ENCODE peak calls at places on chromosome 20, in four cellular contexts. U is GM12878, I is pancreas, P is fibroblast of lung. H is an unnamed sample.
A peak's percentile ranks its signal among the peaks of the same experiment; 100 is the strongest.

GRCh38 chr20:47215653-47216397 is 140.7 kb downstream of the ZMYND8 start:
- DNase-seq in U (no peak), I (no peak), P (no peak), H (no peak)

GRCh38 chr20:57030611-57031600 is 235.5 kb downstream of the BMP7 start:
- DNase-seq in P (no peak), I (no peak), U (no peak), H (peak; percentile 83)

GRCh38 chr20:35192071-35192872 is 20.4 kb downstream of the PROCR start:
- DNase-seq in I (no peak), U (no peak), P (no peak), H (no peak)

GRCh38 chr20:63876489-63877036 is 11.5 kb downstream of the TPD52L2 start:
- DNase-seq in U (no peak), I (no peak), P (no peak), H (no peak)

GRCh38 chr20:10603971-10604864 is 69.6 kb downstream of the JAG1 start:
- DNase-seq in I (peak; percentile 29), P (peak; percentile 96), U (no peak), H (no peak)

GRCh38 chr20:20130399-20130798 is 78.1 kb downstream of the CFAP61 start:
- DNase-seq in U (peak; percentile 1), I (no peak), P (peak; percentile 2), H (no peak)

GRCh38 chr20:25040438-25040831 is 17.5 kb downstream of the ACSS1 start:
- DNase-seq in I (peak; percentile 58), U (no peak), P (peak; percentile 72), H (no peak)

GRCh38 chr20:53881362-53881761 is 189.0 kb downstream of the BCAS1 start:
- DNase-seq in U (no peak), I (no peak), P (no peak), H (no peak)

GRCh38 chr20:53827996-53828672 is 234.5 kb upstream of the ZNF217 start:
- DNase-seq in I (no peak), U (no peak), P (peak; percentile 100), H (peak; percentile 98)

GRCh38 chr20:63115651-63116411 is 100.1 kb downstream of the YTHDF1 start:
- DNase-seq in P (no peak), U (no peak), I (no peak), H (no peak)

GRCh38 chr20:59073582-59073981 is 31.0 kb upstream of the PRELID3B start:
- DNase-seq in P (no peak), I (no peak), U (no peak), H (no peak)

GRCh38 chr20:25057234-25058050 is 497 bp downstream of the ACSS1 start:
- DNase-seq in P (peak; percentile 26), U (no peak), I (peak; percentile 81), H (no peak)

GRCh38 chr20:11686900-11687543 is 230.7 kb upstream of the BTBD3 start:
- DNase-seq in U (no peak), I (peak; percentile 22), P (peak; percentile 14), H (no peak)

GRCh38 chr20:57807418-57808265 is 97.8 kb upstream of the PMEPA1 start:
- DNase-seq in U (no peak), P (no peak), I (no peak), H (no peak)

GRCh38 chr20:58144071-58144470 is 84.4 kb downstream of the ANKRD60 start:
- DNase-seq in I (no peak), U (no peak), P (no peak), H (no peak)

GRCh38 chr20:32820000-32820697 is 395 bp downstream of the MAPRE1 start:
- DNase-seq in U (no peak), P (peak; percentile 42), I (peak; percentile 78), H (no peak)

GRCh38 chr20:23634044-23634801 is 3.5 kb downstream of the CST3 start:
- DNase-seq in U (no peak), P (no peak), I (no peak), H (no peak)

GRCh38 chr20:62952373-62953166 is at the start of gene SLC17A9:
- DNase-seq in P (peak; percentile 25), I (peak; percentile 61), U (peak; percentile 37), H (peak; percentile 25)

GRCh38 chr20:3103369-3104032 is 19.0 kb upstream of the AVP start:
- DNase-seq in I (no peak), P (no peak), U (no peak), H (no peak)

GRCh38 chr20:4071177-4071723 is 55.9 kb upstream of the RNF24 start:
- DNase-seq in P (peak; percentile 49), I (no peak), U (no peak), H (no peak)

GRCh38 chr20:1946762-1947534 is 46.9 kb downstream of the PDYN start:
- DNase-seq in I (no peak), P (peak; percentile 17), U (no peak), H (no peak)

GRCh38 chr20:5181955-5182354 is 55.1 kb downstream of the CDS2 start:
- DNase-seq in P (peak; percentile 79), U (no peak), I (no peak), H (no peak)

GRCh38 chr20:48638546-48638945 is 189.3 kb downstream of the PREX1 start:
- DNase-seq in U (no peak), I (no peak), P (peak; percentile 68), H (no peak)

DNA sequence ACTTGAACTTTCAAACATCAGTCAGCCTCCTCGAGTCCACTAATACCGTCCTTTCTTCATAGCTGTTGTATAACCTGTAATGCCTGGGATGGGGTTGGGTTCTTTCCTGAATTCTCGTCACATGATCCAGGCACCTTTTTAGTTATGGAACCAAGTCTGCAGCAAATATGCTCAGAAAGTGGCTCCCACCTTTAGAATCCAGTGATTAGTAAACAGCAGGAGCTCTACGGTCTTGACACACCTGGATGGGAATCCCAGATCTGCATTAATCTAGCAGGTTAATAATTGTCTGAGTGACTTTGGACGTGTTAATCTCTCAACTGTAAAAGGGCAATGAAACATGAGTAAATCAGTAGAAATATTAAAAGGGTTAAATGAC is 729 bp upstream of the ZHX3 start:
- DNase-seq in P (no peak), I (no peak), U (no peak), H (no peak)
- H3K4me3 ChIP-seq in P (peak overlapping the region; percentile 59), I (peak overlapping the region; percentile 94), U (peak overlapping the region; percentile 84), H (peak overlapping the region; percentile 40)

DNA sequence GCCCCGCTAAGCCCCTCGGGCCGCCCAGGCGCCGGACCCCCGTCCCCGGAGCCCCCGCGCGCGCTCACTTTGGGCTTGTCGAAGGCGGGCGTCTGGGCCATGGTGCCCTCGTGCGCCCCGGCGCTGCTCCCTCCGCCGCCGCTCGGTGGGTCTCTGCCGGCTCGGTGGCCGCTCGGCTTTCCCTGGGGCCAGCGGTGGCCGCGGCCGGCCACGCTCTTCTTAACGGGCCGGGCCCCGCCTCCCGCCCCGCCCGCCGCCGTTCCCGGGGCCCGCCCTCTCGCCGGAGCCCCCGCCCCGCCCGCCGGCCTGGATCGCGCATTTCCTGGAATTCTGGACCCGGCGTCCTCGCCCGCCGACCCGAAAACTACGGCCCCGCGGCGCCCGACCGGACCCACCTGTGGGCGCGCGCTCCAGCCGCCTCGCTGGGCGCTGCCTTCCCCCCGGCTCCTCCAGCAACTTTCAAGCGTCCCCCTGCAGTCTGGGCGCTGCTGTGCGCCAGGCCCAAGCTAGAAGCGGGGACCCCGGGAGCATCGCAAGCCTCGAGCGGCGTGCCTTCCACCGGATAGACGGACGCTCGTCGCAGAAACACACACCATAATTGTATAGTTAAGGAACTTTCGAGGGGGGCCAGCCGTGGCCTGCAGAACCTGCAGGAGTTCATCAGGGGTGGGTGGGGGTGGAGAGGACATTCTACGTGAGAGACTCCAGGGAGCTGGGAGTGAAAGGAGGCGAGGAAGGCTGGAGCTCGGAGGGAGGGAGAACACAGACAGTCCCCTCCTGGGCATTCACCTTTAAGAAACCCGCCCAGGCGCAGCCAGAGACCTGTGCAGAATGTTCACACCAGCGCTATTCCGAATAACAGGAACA is at the start of gene ADA:
- DNase-seq in I (peak; percentile 54), U (no peak), P (no peak), H (no peak)
- TF ChIP-seq CTCF in I (no peak), U (no peak), P (no peak), H (no peak)

GRCh38 chr20:31661625-31662371 is 24.1 kb downstream of the COX4I2 start:
- DNase-seq in P (peak; percentile 70), I (peak; percentile 83), U (no peak), H (no peak)
- H3K4me3 ChIP-seq in P (peak overlapping the region; percentile 45), I (peak overlapping the region; percentile 22), U (peak overlapping the region; percentile 65), H (no peak overlapping the region)

DNA sequence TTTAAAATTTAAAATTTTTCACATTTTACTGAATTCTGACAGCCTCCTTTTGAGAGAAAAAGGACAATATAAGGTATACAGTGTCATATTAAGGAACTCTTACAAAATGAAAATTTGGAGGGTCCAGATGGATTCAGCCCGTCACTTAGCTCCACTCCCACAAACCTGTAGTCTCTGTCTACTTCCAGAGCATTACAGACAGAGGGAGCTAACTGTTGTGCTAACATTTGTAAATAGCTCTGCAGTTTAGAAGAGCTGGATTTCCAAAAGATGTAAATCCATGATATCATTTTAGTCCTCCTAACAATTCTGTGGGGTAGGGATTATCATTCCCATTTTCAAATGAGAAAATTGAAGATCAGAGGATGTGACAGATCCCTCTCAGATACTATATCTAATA is 16.1 kb upstream of the SERINC3 start:
- DNase-seq in U (no peak), P (peak; percentile 46), I (no peak), H (no peak)
- TF ChIP-seq CTCF in U (no peak), P (peak; percentile 32), I (no peak), H (peak; percentile 17)